ENCODE peak calls at places on chromosomes 12 and 14, in six cellular contexts. P, Q, W, H, K and Z are unnamed samples.

GRCh38 chr12:76040461-76040860 is 8.9 kb upstream of the PHLDA1 start:
- DNase-seq in Q (no peak), P (no peak), W (no peak), H (no peak), K (no peak), Z (no peak)

GRCh38 chr12:101951002-101951670 is 73.8 kb downstream of the DRAM1 start:
- DNase-seq in P (no peak), K (no peak), W (no peak), H (no peak), Q (no peak), Z (no peak)

GRCh38 chr12:84874125-84874824 is 38.3 kb downstream of the SLC6A15 start:
- DNase-seq in K (peak), H (no peak), Q (no peak), P (no peak), W (no peak), Z (peak)

GRCh38 chr12:106288510-106289195 is 13.9 kb upstream of the TCP11L2 start:
- DNase-seq in Q (peak), W (no peak), H (no peak), P (no peak), K (no peak), Z (no peak)

GRCh38 chr12:118778077-118778476 is 203.3 kb upstream of the SRRM4 start:
- DNase-seq in W (no peak), H (no peak), P (no peak), K (no peak), Q (no peak), Z (no peak)

GRCh38 chr12:20656600-20656999 is 38.5 kb upstream of the SLCO1C1 start:
- DNase-seq in P (no peak), H (no peak), Q (no peak), K (no peak), W (no peak), Z (no peak)

GRCh38 chr14:100726467-100726811 is 253 bp upstream of the DLK1 start:
- DNase-seq in P (no peak), H (no peak), W (no peak), K (no peak), Q (no peak), Z (no peak)

GRCh38 chr14:85533821-85534271 is 3.9 kb downstream of the FLRT2 start:
- DNase-seq in Q (no peak), K (peak), H (peak), W (peak), P (peak), Z (no peak)

GRCh38 chr14:49481099-49481498 is 105.1 kb downstream of the RPS29 start:
- DNase-seq in Q (no peak), H (no peak), W (no peak), K (no peak), P (no peak), Z (no peak)

GRCh38 chr12:120367252-120367923 is 1.6 kb downstream of the MSI1 start:
- DNase-seq in K (peak), P (peak), Q (no peak), W (no peak), H (no peak), Z (no peak)

GRCh38 chr12:98397323-98398105 is 117.9 kb upstream of the TMPO start:
- DNase-seq in P (peak), W (peak), H (peak), K (peak), Q (peak), Z (peak)

GRCh38 chr14:76936483-76936882 is 92.0 kb downstream of the IRF2BPL start:
- DNase-seq in Q (no peak), W (peak), H (no peak), P (no peak), K (no peak), Z (no peak)

GRCh38 chr12:3040026-3040656 is 37.0 kb upstream of the TSPAN9 start:
- DNase-seq in W (no peak), Q (no peak), H (no peak), K (no peak), P (no peak), Z (no peak)